ENCODE peak calls at places on chromosomes 12 and 14, in six cellular contexts. U is activated T-cell treated with anti-CD3 and anti-CD28 coated beads, Interleukin-2, amount 50 U/mL, for 4 hours; P is mesenchymal stem cell; S is iris pigment epithelial cell; A is breast epithelium; E is NCI-H1694 treated with DMSO at 0.1 percent for 48 hours. V is an unnamed sample.

GRCh38 chr12:101027200-101027599 is 182.8 kb downstream of the SLC5A8 start:
- DNase-seq in U (no peak), P (no peak), S (no peak), A (no peak), E (no peak), V (no peak)

GRCh38 chr14:76309572-76310551 is 66.1 kb upstream of the ESRRB start:
- DNase-seq in U (no peak), P (no peak), S (no peak), A (no peak), E (no peak), V (no peak)

GRCh38 chr12:1911598-1912575 is 6.6 kb downstream of the CACNA2D4 start:
- DNase-seq in U (no peak), P (no peak), S (no peak), A (peak; percentile 33), E (no peak), V (no peak)

GRCh38 chr14:68401320-68401719 is 391.5 kb downstream of the ZFP36L1 start:
- DNase-seq in U (no peak), P (no peak), S (peak; percentile 49), A (no peak), E (no peak), V (no peak)

GRCh38 chr14:101761881-101762529 is 496 bp downstream of the PPP2R5C start:
- DNase-seq in U (peak; percentile 40), P (peak; percentile 19), S (peak; percentile 4), A (no peak), E (peak; percentile 9), V (peak; percentile 51)

GRCh38 chr12:40446385-40446784 is 221.6 kb downstream of the LRRK2 start:
- DNase-seq in U (no peak), P (peak; percentile 1), S (peak; percentile 7), A (no peak), E (no peak), V (no peak)

GRCh38 chr14:54901380-54902142 is 1.1 kb downstream of the GCH1 start:
- DNase-seq in U (no peak), P (peak; percentile 20), S (no peak), A (peak; percentile 56), E (no peak), V (no peak)

GRCh38 chr12:57451233-57451778 is 3.8 kb upstream of the INHBE start:
- DNase-seq in U (no peak), P (no peak), S (no peak), A (no peak), E (no peak), V (no peak)

GRCh38 chr12:80714055-80714454 is 2.7 kb upstream of the MYF5 start:
- DNase-seq in U (no peak), P (peak; percentile 37), S (no peak), A (no peak), E (no peak), V (no peak)

GRCh38 chr14:81529391-81529790 is 4.3 kb downstream of the SEL1L start:
- DNase-seq in U (no peak), P (peak; percentile 43), S (peak; percentile 11), A (no peak), E (no peak), V (no peak)

GRCh38 chr12:30417697-30418231 is 277.9 kb downstream of the IPO8 start:
- DNase-seq in U (no peak), P (peak; percentile 96), S (peak; percentile 90), A (no peak), E (peak; percentile 31), V (no peak)

GRCh38 chr12:105433804-105434203 is 103.3 kb downstream of the C12orf75 start:
- DNase-seq in U (no peak), P (no peak), S (peak; percentile 67), A (no peak), E (no peak), V (no peak)

GRCh38 chr12:41700940-41701339 is 443.7 kb downstream of the GXYLT1 start:
- DNase-seq in U (no peak), P (no peak), S (no peak), A (no peak), E (no peak), V (no peak)

GRCh38 chr12:114371250-114371649 is 34.7 kb downstream of the TBX5 start:
- DNase-seq in U (no peak), P (no peak), S (no peak), A (no peak), E (no peak), V (no peak)

GRCh38 chr14:104542871-104543830 is 36.4 kb upstream of the C14orf180 start:
- DNase-seq in U (no peak), P (no peak), S (no peak), A (peak; percentile 42), E (no peak), V (no peak)

GRCh38 chr12:50562485-50563433 is 58.0 kb downstream of the DIP2B start:
- DNase-seq in U (no peak), P (no peak), S (no peak), A (no peak), E (no peak), V (no peak)

GRCh38 chr12:15168279-15168678 is 52.9 kb downstream of the RERG start:
- DNase-seq in U (no peak), P (peak; percentile 42), S (no peak), A (no peak), E (no peak), V (no peak)

GRCh38 chr14:68145539-68145938 is 326.0 kb downstream of the RAD51B start:
- DNase-seq in U (no peak), P (peak; percentile 47), S (peak; percentile 56), A (no peak), E (no peak), V (no peak)

GRCh38 chr14:53022593-53022992 is 71.7 kb upstream of the FERMT2 start:
- DNase-seq in U (no peak), P (no peak), S (no peak), A (no peak), E (no peak), V (no peak)